ENCODE peak calls at places on chromosomes 3 and 15, in five cellular contexts. U, I, K, P and T are unnamed samples.

GRCh38 chr3:14565791-14566588 is 25.8 kb upstream of the GRIP2 start:
- DNase-seq in P (no peak), K (no peak), U (peak), I (no peak), T (no peak)

GRCh38 chr3:113293348-113293747 is 82.0 kb downstream of the BOC start:
- DNase-seq in I (no peak), P (no peak), K (no peak), U (no peak), T (no peak)

GRCh38 chr15:31930967-31931366 is 99.3 kb upstream of the CHRNA7 start:
- DNase-seq in U (no peak), I (no peak), K (no peak), P (no peak), T (no peak)

GRCh38 chr15:57146394-57147140 is 228.1 kb downstream of the TCF12 start:
- DNase-seq in I (no peak), K (no peak), U (no peak), P (no peak), T (peak)

GRCh38 chr15:42118650-42119531 is 24.5 kb upstream of the PLA2G4D start:
- DNase-seq in P (no peak), U (peak), I (no peak), K (no peak), T (no peak)

GRCh38 chr3:165206454-165207266 is 10.5 kb upstream of the SLITRK3 start:
- DNase-seq in I (peak), K (no peak), U (peak), P (peak), T (no peak)

GRCh38 chr3:53287413-53287734 is 31.6 kb upstream of the TKT start:
- DNase-seq in K (no peak), U (no peak), P (no peak), I (no peak), T (no peak)

GRCh38 chr15:67850995-67851535 is 11.2 kb upstream of the RNU6-1 start:
- DNase-seq in I (no peak), U (no peak), K (no peak), P (no peak), T (no peak)

GRCh38 chr15:29270169-29270955 is 740 bp upstream of the NSMCE3 start:
- DNase-seq in U (no peak), P (no peak), I (no peak), K (peak), T (peak)

GRCh38 chr3:152176241-152176640 is 92.5 kb upstream of the MBNL1 start:
- DNase-seq in K (no peak), U (no peak), P (no peak), I (no peak), T (no peak)

GRCh38 chr15:64288999-64289398 is 67.0 kb downstream of the CSNK1G1 start:
- DNase-seq in P (no peak), U (no peak), K (no peak), I (no peak), T (no peak)

GRCh38 chr3:123028233-123028828 is 768 bp upstream of the SEMA5B start:
- DNase-seq in P (no peak), I (no peak), K (peak), U (no peak), T (no peak)

GRCh38 chr3:169699536-169700050 is 36.1 kb upstream of the MECOM start:
- DNase-seq in P (peak), U (no peak), K (no peak), I (no peak), T (no peak)

GRCh38 chr3:50503504-50503903 is at the start of gene CACNA2D2:
- DNase-seq in I (peak), U (peak), P (peak), K (peak), T (peak)

GRCh38 chr3:114480442-114480841 is 186.6 kb downstream of the TIGIT start:
- DNase-seq in U (no peak), I (no peak), K (no peak), P (no peak), T (no peak)

GRCh38 chr3:18237251-18238005 is 187.7 kb downstream of the SATB1 start:
- DNase-seq in U (no peak), K (no peak), I (no peak), P (no peak), T (peak)

GRCh38 chr3:104279617-104280016 is 1087.1 kb upstream of the ALCAM start:
- DNase-seq in P (no peak), I (no peak), U (no peak), K (no peak), T (no peak)

GRCh38 chr15:55546718-55547117 is 38.7 kb upstream of the DNAAF4 start:
- DNase-seq in U (no peak), K (no peak), I (no peak), P (no peak), T (no peak)

GRCh38 chr3:13600950-13601691 is 52.2 kb downstream of the FBLN2 start:
- DNase-seq in K (no peak), P (no peak), I (no peak), U (no peak), T (no peak)

GRCh38 chr3:120767106-120767505 is 24.6 kb downstream of the GTF2E1 start:
- DNase-seq in K (no peak), I (no peak), U (no peak), P (no peak), T (no peak)

GRCh38 chr3:136632625-136633081 is 119.5 kb downstream of the STAG1 start:
- DNase-seq in P (no peak), K (no peak), U (no peak), I (no peak), T (no peak)

GRCh38 chr3:156661158-156661557 is 13.2 kb upstream of the TIPARP start:
- DNase-seq in U (no peak), K (no peak), P (no peak), I (no peak), T (no peak)

GRCh38 chr3:143731776-143732175 is 116.5 kb downstream of the SLC9A9 start:
- DNase-seq in U (no peak), P (no peak), I (no peak), K (no peak), T (no peak)

GRCh38 chr15:41558400-41559238 is at the start of gene TYRO3:
- DNase-seq in U (peak), P (no peak), I (peak), K (peak), T (peak)

GRCh38 chr15:40937762-40938529 is 8.8 kb downstream of the DLL4 start:
- DNase-seq in U (no peak), P (no peak), K (no peak), I (no peak), T (peak)

GRCh38 chr3:59641169-59641914 is 591.5 kb upstream of the CFAP20DC start:
- DNase-seq in I (no peak), K (no peak), P (no peak), U (no peak), T (no peak)

GRCh38 chr3:188975612-188976314 is 196.0 kb upstream of the TPRG1 start:
- DNase-seq in K (no peak), P (no peak), I (no peak), U (no peak), T (no peak)

GRCh38 chr3:14148041-14148985 is 23.5 kb downstream of the TMEM43 start:
- DNase-seq in P (no peak), K (no peak), I (peak), U (no peak), T (no peak)

GRCh38 chr3:14810070-14810732 is 8.6 kb upstream of the FGD5 start:
- DNase-seq in K (no peak), I (no peak), P (no peak), U (no peak), T (no peak)

GRCh38 chr3:158094235-158094916 is 11.8 kb downstream of the SHOX2 start:
- DNase-seq in P (no peak), U (no peak), I (peak), K (no peak), T (no peak)

GRCh38 chr3:138195491-138195890 is 8.4 kb downstream of the ARMC8 start:
- DNase-seq in I (no peak), P (no peak), K (no peak), U (no peak), T (no peak)

GRCh38 chr3:117355566-117355965 is 646.0 kb downstream of the TUSC7 start:
- DNase-seq in K (no peak), I (no peak), U (no peak), P (no peak), T (no peak)

GRCh38 chr3:112747624-112748023 is 99.0 kb downstream of the CD200R1L start:
- DNase-seq in K (no peak), I (no peak), P (no peak), U (no peak), T (no peak)

GRCh38 chr3:141489184-141489583 is 2.4 kb downstream of the RASA2 start:
- DNase-seq in U (no peak), P (no peak), K (no peak), I (no peak), T (peak)

GRCh38 chr3:50422153-50422552 is 62.8 kb upstream of the TMEM115 start:
- DNase-seq in K (no peak), U (no peak), I (no peak), P (no peak), T (no peak)

GRCh38 chr15:55916666-55917409 is 76.6 kb downstream of the NEDD4 start:
- DNase-seq in K (no peak), U (no peak), P (no peak), I (no peak), T (no peak)

GRCh38 chr15:90607361-90607760 is 77.6 kb downstream of the CRTC3 start:
- DNase-seq in P (no peak), U (no peak), I (no peak), K (no peak), T (no peak)

DNA sequence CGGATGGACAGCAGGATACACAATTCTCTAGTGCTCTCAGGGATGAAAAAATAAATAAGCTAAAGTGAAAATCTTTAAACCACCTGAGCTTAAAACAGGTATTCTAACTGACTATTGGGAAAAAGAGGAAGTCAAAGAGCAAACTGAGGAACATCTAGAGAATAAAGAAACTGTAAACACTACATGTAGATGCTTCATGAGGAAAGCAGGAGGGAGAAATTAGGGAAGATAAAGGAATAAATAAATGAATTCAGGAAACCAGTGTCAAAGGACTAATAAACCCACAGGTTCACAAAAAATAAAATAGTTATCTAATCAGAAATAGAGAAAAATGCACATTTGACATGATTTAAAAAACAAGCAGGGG is 525 bp upstream of the MCCC1 start:
- DNase-seq in I (no peak), P (no peak), U (no peak), K (no peak), T (no peak)
- H3K4me3 ChIP-seq in I (peak), P (peak), U (peak), K (no peak), T (peak)

GRCh38 chr3:159911011-159911663 is 77.5 kb upstream of the IL12A start:
- DNase-seq in P (no peak), K (no peak), U (no peak), I (no peak), T (no peak)

GRCh38 chr3:159914421-159914820 is 74.2 kb upstream of the IL12A start:
- DNase-seq in K (no peak), P (no peak), U (no peak), I (no peak), T (no peak)

GRCh38 chr3:159913712-159914414 is 74.8 kb upstream of the IL12A start:
- DNase-seq in P (no peak), U (no peak), K (no peak), I (no peak), T (no peak)

GRCh38 chr3:159907828-159908227 is 80.8 kb upstream of the IL12A start:
- DNase-seq in U (no peak), K (no peak), I (no peak), P (no peak), T (no peak)

DNA sequence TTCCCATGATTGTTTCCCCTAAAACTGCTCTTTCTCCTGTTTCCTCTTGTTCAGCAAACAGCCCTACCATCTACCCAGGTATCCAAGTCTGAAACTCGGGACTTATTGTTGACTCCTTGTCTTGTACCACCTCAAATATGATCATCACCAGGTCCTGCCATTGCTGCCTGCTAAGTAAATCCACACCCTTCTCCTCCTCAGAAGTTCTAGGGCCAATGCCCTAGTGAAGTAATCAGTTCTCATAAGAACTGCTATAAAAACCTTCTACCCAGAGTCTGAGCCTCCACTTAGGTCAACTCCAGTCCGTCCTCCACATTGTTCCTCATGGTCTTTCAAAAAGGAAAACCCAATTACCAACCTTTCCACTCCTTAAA is 77.0 kb upstream of the IL12A start:
- DNase-seq in K (no peak), U (no peak), I (no peak), P (no peak), T (peak)
- H3K4me3 ChIP-seq in K (peak), U (peak), I (peak), P (peak), T (peak)

DNA sequence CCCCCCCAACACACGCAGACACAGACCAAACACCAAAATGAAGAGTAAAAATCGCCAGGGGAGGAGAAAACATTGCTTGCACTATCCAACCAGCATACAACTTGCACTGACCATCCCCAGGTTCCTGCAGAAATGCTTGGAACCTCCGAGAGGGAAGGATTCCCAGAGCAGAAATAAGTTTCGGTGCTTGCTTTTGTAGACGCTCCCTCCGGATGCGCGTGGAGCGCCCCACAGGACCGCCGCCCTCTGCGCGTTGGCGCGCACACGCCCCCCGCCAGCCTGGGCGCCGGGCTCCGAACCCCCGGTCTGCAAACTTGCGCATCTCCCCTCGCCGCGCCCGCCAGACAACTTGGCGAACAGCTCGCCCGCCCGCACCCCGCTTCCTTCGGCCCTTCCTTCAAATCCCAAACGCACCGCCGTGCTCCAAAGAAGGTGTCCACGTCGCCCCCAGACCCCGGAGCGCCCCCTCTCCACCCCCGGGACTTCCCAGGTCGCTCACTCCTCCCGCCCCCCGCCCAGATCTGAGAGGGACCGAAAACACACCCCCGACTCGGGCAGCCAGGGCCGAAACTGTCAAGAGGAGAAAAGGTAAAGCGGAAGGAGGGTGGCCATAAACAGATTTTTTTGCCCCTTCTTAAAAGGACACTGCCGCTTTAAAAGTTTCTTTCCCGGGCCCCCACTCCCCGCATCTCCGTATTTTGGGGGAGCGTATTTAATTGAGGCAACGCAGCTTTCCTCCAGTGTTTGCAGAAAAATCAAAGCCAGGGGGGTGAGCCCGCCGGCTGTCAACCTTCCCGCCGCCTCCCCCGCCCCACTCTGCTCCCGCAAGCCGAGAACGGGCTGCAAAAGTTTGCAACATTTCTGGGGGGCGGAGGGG is 839 bp downstream of the RORA start:
- DNase-seq in P (no peak), I (no peak), U (no peak), K (no peak), T (no peak)
- H3K4me3 ChIP-seq in P (peak), I (no peak), U (peak), K (no peak), T (no peak)

GRCh38 chr3:30349507-30349906 is 256.9 kb upstream of the TGFBR2 start:
- DNase-seq in K (no peak), I (no peak), P (no peak), U (no peak), T (no peak)
- H3K4me3 ChIP-seq in K (no peak), I (no peak), P (no peak), U (no peak), T (no peak)

DNA sequence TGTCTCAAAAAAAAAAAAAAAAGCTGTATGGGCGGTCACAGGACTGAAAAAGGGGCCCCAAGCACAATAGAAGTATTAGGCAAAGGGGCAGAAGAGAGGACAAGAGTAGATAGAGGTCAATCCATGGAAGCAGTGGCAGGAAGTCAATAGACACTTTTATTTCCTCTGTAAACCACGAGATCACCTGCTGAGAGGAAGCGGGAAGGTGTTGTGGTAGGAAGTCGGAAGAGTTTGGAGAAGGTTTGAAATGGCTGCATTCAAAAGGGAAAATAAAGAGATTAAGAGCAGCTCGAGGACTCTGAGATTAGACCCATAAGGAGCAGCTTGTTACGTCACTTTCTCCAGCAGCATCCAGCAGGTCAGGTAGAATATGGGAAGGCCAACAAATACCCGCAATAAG is 14.2 kb upstream of the ZNF148 start:
- DNase-seq in P (no peak), I (no peak), U (no peak), K (peak), T (no peak)
- H3K4me3 ChIP-seq in P (no peak), I (no peak), U (no peak), K (no peak), T (no peak)

GRCh38 chr3:65979152-65979551 is 59.6 kb downstream of the MAGI1 start:
- DNase-seq in U (no peak), K (no peak), P (no peak), I (no peak), T (no peak)

GRCh38 chr3:65974505-65974904 is 64.2 kb downstream of the MAGI1 start:
- DNase-seq in P (no peak), U (no peak), K (no peak), I (no peak), T (no peak)

GRCh38 chr3:65975031-65975430 is 63.7 kb downstream of the MAGI1 start:
- DNase-seq in P (no peak), U (no peak), K (no peak), I (no peak), T (no peak)

GRCh38 chr3:65978116-65978515 is 60.6 kb downstream of the MAGI1 start:
- DNase-seq in K (no peak), P (no peak), I (no peak), U (no peak), T (no peak)

DNA sequence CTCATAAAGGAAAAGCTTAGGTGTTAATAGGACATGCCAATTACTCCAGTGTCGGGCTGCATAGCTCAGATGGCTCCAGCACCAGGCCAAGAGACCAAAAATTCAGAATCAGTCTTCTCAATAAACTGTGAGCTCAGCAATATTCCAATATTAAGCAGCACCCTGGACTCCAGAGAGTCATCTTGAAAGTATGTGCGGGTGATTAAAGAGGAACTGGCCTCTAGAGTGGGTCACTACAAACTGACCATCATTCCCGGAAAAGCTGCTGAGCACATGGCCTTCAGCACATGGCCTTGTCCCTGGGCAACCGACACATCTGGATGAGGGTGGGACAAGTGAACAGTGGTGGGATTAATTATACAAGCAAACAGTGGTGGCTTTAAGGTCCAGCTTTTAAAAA is 59.0 kb downstream of the MAGI1 start:
- DNase-seq in U (no peak), P (no peak), K (no peak), I (no peak), T (no peak)
- H3K4me3 ChIP-seq in U (no peak), P (no peak), K (no peak), I (no peak), T (no peak)

GRCh38 chr3:81033185-81033584 is 728.3 kb downstream of the GBE1 start:
- DNase-seq in K (no peak), P (no peak), U (no peak), I (no peak), T (no peak)
- H3K4me3 ChIP-seq in K (no peak), P (no peak), U (no peak), I (no peak), T (no peak)

GRCh38 chr3:124745756-124746155 is 15.5 kb downstream of the UMPS start:
- DNase-seq in K (no peak), I (no peak), P (no peak), U (no peak), T (no peak)

GRCh38 chr3:124745092-124745491 is 14.8 kb downstream of the UMPS start:
- DNase-seq in K (no peak), U (no peak), P (no peak), I (no peak), T (no peak)

DNA sequence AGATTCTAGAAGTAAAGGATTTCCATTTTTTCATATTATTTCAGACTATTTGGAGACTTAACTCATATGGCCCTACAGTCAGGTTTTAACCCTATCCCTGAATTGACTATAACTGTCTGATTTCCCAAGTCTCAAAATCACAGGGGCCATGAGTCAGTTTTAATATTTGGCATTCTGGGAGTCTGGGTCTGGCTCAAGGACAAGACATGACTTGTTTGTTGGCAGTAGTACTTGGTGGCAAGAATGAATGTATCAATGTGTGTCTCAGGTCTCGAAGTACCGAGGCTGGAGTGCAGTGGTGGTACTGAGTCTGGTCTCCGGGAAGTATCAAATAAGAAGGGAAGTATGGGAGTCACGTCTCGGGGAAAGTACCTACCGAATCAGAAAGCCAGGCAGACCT is 10.8 kb downstream of the UMPS start:
- DNase-seq in K (no peak), P (no peak), I (no peak), U (no peak), T (no peak)
- H3K4me3 ChIP-seq in K (no peak), P (no peak), I (no peak), U (no peak), T (no peak)